ENCODE peak calls at places on chromosomes 12 and 14, in eight cellular contexts. One of them, this sample, is unnamed.

GRCh38 chr12:109758406-109759075 is 44.9 kb downstream of the FAM222A start:
- DNase-seq in IMR-90: no peak
- DNase-seq in fibroblast of lung: no peak
- DNase-seq in neuronal stem cell: no peak
- DNase-seq in mesenchymal stem cell: no peak
- DNase-seq in SK-N-SH: peak; percentile 28
- DNase-seq in endothelial cell of umbilical vein: no peak
- DNase-seq in OCI-LY7: no peak
- DNase-seq in this sample: no peak

GRCh38 chr12:1815814-1816729 is 4.3 kb upstream of the LRTM2 start:
- DNase-seq in mesenchymal stem cell: peak; percentile 60
- DNase-seq in OCI-LY7: no peak
- DNase-seq in neuronal stem cell: no peak
- DNase-seq in IMR-90: no peak
- DNase-seq in SK-N-SH: peak; percentile 43
- DNase-seq in endothelial cell of umbilical vein: no peak
- DNase-seq in fibroblast of lung: no peak
- DNase-seq in this sample: no peak

GRCh38 chr14:82011460-82011859 is 477.8 kb upstream of the SEL1L start:
- DNase-seq in OCI-LY7: no peak
- DNase-seq in endothelial cell of umbilical vein: no peak
- DNase-seq in neuronal stem cell: no peak
- DNase-seq in mesenchymal stem cell: no peak
- DNase-seq in IMR-90: no peak
- DNase-seq in SK-N-SH: no peak
- DNase-seq in fibroblast of lung: no peak
- DNase-seq in this sample: no peak

GRCh38 chr12:50515587-50515986 is 10.8 kb downstream of the DIP2B start:
- DNase-seq in mesenchymal stem cell: no peak
- DNase-seq in endothelial cell of umbilical vein: no peak
- DNase-seq in fibroblast of lung: no peak
- DNase-seq in OCI-LY7: no peak
- DNase-seq in IMR-90: no peak
- DNase-seq in SK-N-SH: no peak
- DNase-seq in neuronal stem cell: no peak
- DNase-seq in this sample: no peak

GRCh38 chr12:59737725-59738463 is 142.1 kb downstream of the SLC16A7 start:
- DNase-seq in mesenchymal stem cell: peak; percentile 20
- DNase-seq in IMR-90: peak; percentile 46
- DNase-seq in OCI-LY7: no peak
- DNase-seq in SK-N-SH: no peak
- DNase-seq in fibroblast of lung: peak; percentile 20
- DNase-seq in neuronal stem cell: no peak
- DNase-seq in endothelial cell of umbilical vein: no peak
- DNase-seq in this sample: peak; percentile 13

GRCh38 chr14:81519200-81519998 is 14.3 kb downstream of the SEL1L start:
- DNase-seq in IMR-90: no peak
- DNase-seq in endothelial cell of umbilical vein: peak; percentile 58
- DNase-seq in neuronal stem cell: no peak
- DNase-seq in mesenchymal stem cell: peak; percentile 35
- DNase-seq in OCI-LY7: no peak
- DNase-seq in fibroblast of lung: no peak
- DNase-seq in SK-N-SH: no peak
- DNase-seq in this sample: no peak

GRCh38 chr12:21659383-21659782 is 1.7 kb upstream of the LDHB start:
- DNase-seq in SK-N-SH: no peak
- DNase-seq in neuronal stem cell: no peak
- DNase-seq in mesenchymal stem cell: no peak
- DNase-seq in fibroblast of lung: no peak
- DNase-seq in OCI-LY7: peak; percentile 36
- DNase-seq in endothelial cell of umbilical vein: no peak
- DNase-seq in IMR-90: no peak
- DNase-seq in this sample: no peak

GRCh38 chr12:91810077-91810476 is 335.6 kb downstream of the BTG1 start:
- DNase-seq in OCI-LY7: no peak
- DNase-seq in mesenchymal stem cell: no peak
- DNase-seq in fibroblast of lung: no peak
- DNase-seq in endothelial cell of umbilical vein: no peak
- DNase-seq in IMR-90: no peak
- DNase-seq in SK-N-SH: no peak
- DNase-seq in neuronal stem cell: no peak
- DNase-seq in this sample: no peak

GRCh38 chr12:125403145-125403789 is 338.0 kb downstream of the AACS start:
- DNase-seq in mesenchymal stem cell: peak; percentile 14
- DNase-seq in OCI-LY7: peak; percentile 81
- DNase-seq in SK-N-SH: peak; percentile 29
- DNase-seq in fibroblast of lung: peak; percentile 15
- DNase-seq in IMR-90: peak; percentile 6
- DNase-seq in neuronal stem cell: peak; percentile 39
- DNase-seq in endothelial cell of umbilical vein: peak; percentile 24
- DNase-seq in this sample: no peak

GRCh38 chr12:119412811-119413794 is 78.6 kb downstream of the CCDC60 start:
- DNase-seq in neuronal stem cell: peak; percentile 87
- DNase-seq in SK-N-SH: peak; percentile 70
- DNase-seq in mesenchymal stem cell: peak; percentile 51
- DNase-seq in OCI-LY7: peak; percentile 47
- DNase-seq in fibroblast of lung: peak; percentile 38
- DNase-seq in IMR-90: peak; percentile 59
- DNase-seq in endothelial cell of umbilical vein: peak; percentile 68
- DNase-seq in this sample: peak; percentile 10

GRCh38 chr14:74630881-74631690 is 19.0 kb upstream of the LTBP2 start:
- DNase-seq in endothelial cell of umbilical vein: no peak
- DNase-seq in fibroblast of lung: peak; percentile 60
- DNase-seq in mesenchymal stem cell: peak; percentile 85
- DNase-seq in IMR-90: peak; percentile 69
- DNase-seq in SK-N-SH: no peak
- DNase-seq in neuronal stem cell: no peak
- DNase-seq in OCI-LY7: no peak
- DNase-seq in this sample: peak; percentile 36

GRCh38 chr12:123713398-123714301 is 1.5 kb downstream of the ATP6V0A2 start:
- DNase-seq in mesenchymal stem cell: peak; percentile 27
- DNase-seq in SK-N-SH: peak; percentile 27
- DNase-seq in endothelial cell of umbilical vein: peak; percentile 36
- DNase-seq in neuronal stem cell: no peak
- DNase-seq in fibroblast of lung: peak; percentile 21
- DNase-seq in OCI-LY7: peak; percentile 39
- DNase-seq in IMR-90: peak; percentile 10
- DNase-seq in this sample: peak; percentile 12

GRCh38 chr12:71721781-71722511 is 32.7 kb upstream of the RAB21 start:
- DNase-seq in OCI-LY7: no peak
- DNase-seq in IMR-90: no peak
- DNase-seq in endothelial cell of umbilical vein: no peak
- DNase-seq in neuronal stem cell: no peak
- DNase-seq in fibroblast of lung: no peak
- DNase-seq in SK-N-SH: no peak
- DNase-seq in mesenchymal stem cell: no peak
- DNase-seq in this sample: no peak

GRCh38 chr14:103091041-103091882 is 3.3 kb upstream of the EXOC3L4 start:
- DNase-seq in fibroblast of lung: peak; percentile 19
- DNase-seq in mesenchymal stem cell: peak; percentile 37
- DNase-seq in IMR-90: peak; percentile 47
- DNase-seq in OCI-LY7: peak; percentile 62
- DNase-seq in neuronal stem cell: peak; percentile 45
- DNase-seq in SK-N-SH: peak; percentile 94
- DNase-seq in endothelial cell of umbilical vein: no peak
- DNase-seq in this sample: no peak

GRCh38 chr14:102544745-102545460 is 35.3 kb upstream of the ANKRD9 start:
- DNase-seq in OCI-LY7: no peak
- DNase-seq in neuronal stem cell: no peak
- DNase-seq in endothelial cell of umbilical vein: no peak
- DNase-seq in mesenchymal stem cell: no peak
- DNase-seq in fibroblast of lung: no peak
- DNase-seq in SK-N-SH: peak; percentile 42
- DNase-seq in IMR-90: no peak
- DNase-seq in this sample: no peak

GRCh38 chr14:73771848-73772705 is 57.9 kb upstream of the PNMA1 start:
- DNase-seq in fibroblast of lung: peak; percentile 83
- DNase-seq in endothelial cell of umbilical vein: peak; percentile 80
- DNase-seq in neuronal stem cell: no peak
- DNase-seq in IMR-90: peak; percentile 86
- DNase-seq in OCI-LY7: peak; percentile 95
- DNase-seq in mesenchymal stem cell: peak; percentile 70
- DNase-seq in SK-N-SH: peak; percentile 79
- DNase-seq in this sample: peak; percentile 79

GRCh38 chr12:123721245-123721644 is 9.1 kb downstream of the ATP6V0A2 start:
- DNase-seq in mesenchymal stem cell: no peak
- DNase-seq in IMR-90: no peak
- DNase-seq in fibroblast of lung: no peak
- DNase-seq in neuronal stem cell: no peak
- DNase-seq in endothelial cell of umbilical vein: no peak
- DNase-seq in SK-N-SH: no peak
- DNase-seq in OCI-LY7: no peak
- DNase-seq in this sample: no peak

GRCh38 chr14:64303471-64303917 is 9.3 kb upstream of the ESR2 start:
- DNase-seq in SK-N-SH: peak; percentile 65
- DNase-seq in mesenchymal stem cell: peak; percentile 77
- DNase-seq in IMR-90: peak; percentile 68
- DNase-seq in fibroblast of lung: peak; percentile 52
- DNase-seq in endothelial cell of umbilical vein: peak; percentile 71
- DNase-seq in OCI-LY7: peak; percentile 72
- DNase-seq in neuronal stem cell: peak; percentile 61
- DNase-seq in this sample: peak; percentile 50

GRCh38 chr12:51888316-51889215 is 663 bp downstream of the ANKRD33 start:
- DNase-seq in SK-N-SH: peak; percentile 19
- DNase-seq in neuronal stem cell: no peak
- DNase-seq in fibroblast of lung: no peak
- DNase-seq in OCI-LY7: no peak
- DNase-seq in endothelial cell of umbilical vein: no peak
- DNase-seq in IMR-90: no peak
- DNase-seq in mesenchymal stem cell: no peak
- DNase-seq in this sample: no peak

GRCh38 chr12:116659771-116660481 is 77.9 kb downstream of the SPRING1 start:
- DNase-seq in SK-N-SH: peak; percentile 24
- DNase-seq in OCI-LY7: no peak
- DNase-seq in endothelial cell of umbilical vein: no peak
- DNase-seq in IMR-90: peak; percentile 49
- DNase-seq in fibroblast of lung: peak; percentile 80
- DNase-seq in neuronal stem cell: no peak
- DNase-seq in mesenchymal stem cell: no peak
- DNase-seq in this sample: peak; percentile 74

DNA sequence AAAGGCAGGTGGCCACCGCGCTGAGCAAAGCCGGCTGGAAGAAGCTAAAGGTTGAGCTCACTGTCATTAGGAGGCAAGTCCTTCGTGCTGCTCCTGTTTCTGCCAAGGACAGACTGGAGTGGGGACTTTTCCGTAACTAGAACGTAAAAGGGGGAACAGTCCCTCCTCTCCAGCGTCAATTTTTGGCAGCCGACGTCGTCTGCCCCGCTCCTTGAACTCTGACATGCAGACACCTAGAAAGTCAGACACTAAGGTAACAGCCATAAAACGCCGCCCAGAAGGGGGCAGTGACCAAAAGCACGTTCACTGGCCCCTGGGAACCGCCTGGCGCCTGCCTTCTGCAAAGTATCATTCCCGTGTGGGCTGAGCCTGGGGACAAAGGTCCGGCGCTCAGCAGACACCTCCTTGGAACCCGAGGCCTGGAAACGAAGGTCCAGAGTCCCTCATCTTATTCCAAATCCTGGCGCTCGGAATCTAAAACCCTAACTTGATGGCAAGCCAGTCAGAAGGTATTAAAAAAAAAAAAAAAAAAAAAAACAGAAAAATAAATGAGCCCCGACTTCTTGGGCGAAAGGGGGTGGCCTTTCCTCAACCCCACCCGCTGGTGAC is 1.1 kb upstream of the LRP1 start:
- DNase-seq in IMR-90: no peak
- DNase-seq in mesenchymal stem cell: peak; percentile 60
- DNase-seq in endothelial cell of umbilical vein: no peak
- DNase-seq in OCI-LY7: peak; percentile 61
- DNase-seq in fibroblast of lung: no peak
- DNase-seq in neuronal stem cell: peak; percentile 71
- DNase-seq in SK-N-SH: peak; percentile 67
- DNase-seq in this sample: no peak
- H2AFZ ChIP-seq in IMR-90: peak overlapping the region; percentile 97
- H2AFZ ChIP-seq in mesenchymal stem cell: no peak overlapping the region
- H2AFZ ChIP-seq in endothelial cell of umbilical vein: peak overlapping the region; percentile 82
- H2AFZ ChIP-seq in OCI-LY7: peak overlapping the region; percentile 89
- H2AFZ ChIP-seq in fibroblast of lung: no peak overlapping the region
- H2AFZ ChIP-seq in neuronal stem cell: peak overlapping the region; percentile 98
- H2AFZ ChIP-seq in SK-N-SH: peak overlapping the region; percentile 52
- H2AFZ ChIP-seq in this sample: peak overlapping the region; percentile 27

GRCh38 chr12:30988887-30989286 is 62.3 kb downstream of the TSPAN11 start:
- DNase-seq in endothelial cell of umbilical vein: peak; percentile 4
- DNase-seq in fibroblast of lung: no peak
- DNase-seq in SK-N-SH: no peak
- DNase-seq in mesenchymal stem cell: no peak
- DNase-seq in OCI-LY7: no peak
- DNase-seq in IMR-90: no peak
- DNase-seq in neuronal stem cell: no peak
- DNase-seq in this sample: no peak

GRCh38 chr12:30990316-30990715 is 63.8 kb downstream of the TSPAN11 start:
- DNase-seq in IMR-90: no peak
- DNase-seq in mesenchymal stem cell: no peak
- DNase-seq in OCI-LY7: no peak
- DNase-seq in endothelial cell of umbilical vein: no peak
- DNase-seq in fibroblast of lung: no peak
- DNase-seq in neuronal stem cell: no peak
- DNase-seq in SK-N-SH: no peak
- DNase-seq in this sample: no peak

GRCh38 chr12:30988086-30988485 is 61.5 kb downstream of the TSPAN11 start:
- DNase-seq in OCI-LY7: no peak
- DNase-seq in IMR-90: no peak
- DNase-seq in fibroblast of lung: no peak
- DNase-seq in SK-N-SH: no peak
- DNase-seq in neuronal stem cell: no peak
- DNase-seq in mesenchymal stem cell: no peak
- DNase-seq in endothelial cell of umbilical vein: no peak
- DNase-seq in this sample: no peak

GRCh38 chr12:30990776-30991175 is 64.2 kb downstream of the TSPAN11 start:
- DNase-seq in endothelial cell of umbilical vein: no peak
- DNase-seq in IMR-90: no peak
- DNase-seq in mesenchymal stem cell: no peak
- DNase-seq in OCI-LY7: no peak
- DNase-seq in SK-N-SH: no peak
- DNase-seq in neuronal stem cell: no peak
- DNase-seq in fibroblast of lung: no peak
- DNase-seq in this sample: no peak

GRCh38 chr12:30989754-30990153 is 63.2 kb downstream of the TSPAN11 start:
- DNase-seq in neuronal stem cell: no peak
- DNase-seq in fibroblast of lung: peak; percentile 3
- DNase-seq in mesenchymal stem cell: no peak
- DNase-seq in endothelial cell of umbilical vein: peak; percentile 8
- DNase-seq in SK-N-SH: peak; percentile 67
- DNase-seq in OCI-LY7: peak; percentile 76
- DNase-seq in IMR-90: no peak
- DNase-seq in this sample: no peak
- H2AFZ ChIP-seq in neuronal stem cell: no peak overlapping the region
- H2AFZ ChIP-seq in fibroblast of lung: no peak overlapping the region
- H2AFZ ChIP-seq in mesenchymal stem cell: no peak overlapping the region
- H2AFZ ChIP-seq in endothelial cell of umbilical vein: no peak overlapping the region
- H2AFZ ChIP-seq in SK-N-SH: no peak overlapping the region
- H2AFZ ChIP-seq in OCI-LY7: peak overlapping the region; percentile 27
- H2AFZ ChIP-seq in IMR-90: no peak overlapping the region
- H2AFZ ChIP-seq in this sample: no peak overlapping the region

GRCh38 chr14:35985504-35986218 is 159.5 kb downstream of the BRMS1L start:
- DNase-seq in IMR-90: no peak
- DNase-seq in neuronal stem cell: no peak
- DNase-seq in endothelial cell of umbilical vein: no peak
- DNase-seq in mesenchymal stem cell: peak; percentile 18
- DNase-seq in SK-N-SH: no peak
- DNase-seq in OCI-LY7: no peak
- DNase-seq in fibroblast of lung: no peak
- DNase-seq in this sample: no peak
- H2AFZ ChIP-seq in IMR-90: no peak overlapping the region
- H2AFZ ChIP-seq in neuronal stem cell: no peak overlapping the region
- H2AFZ ChIP-seq in endothelial cell of umbilical vein: no peak overlapping the region
- H2AFZ ChIP-seq in mesenchymal stem cell: no peak overlapping the region
- H2AFZ ChIP-seq in SK-N-SH: no peak overlapping the region
- H2AFZ ChIP-seq in OCI-LY7: no peak overlapping the region
- H2AFZ ChIP-seq in fibroblast of lung: no peak overlapping the region
- H2AFZ ChIP-seq in this sample: no peak overlapping the region

GRCh38 chr12:47753021-47754001 is 5.4 kb downstream of the RAPGEF3 start:
- DNase-seq in neuronal stem cell: no peak
- DNase-seq in mesenchymal stem cell: no peak
- DNase-seq in endothelial cell of umbilical vein: peak; percentile 73
- DNase-seq in IMR-90: no peak
- DNase-seq in SK-N-SH: peak; percentile 75
- DNase-seq in OCI-LY7: no peak
- DNase-seq in fibroblast of lung: no peak
- DNase-seq in this sample: no peak
- H2AFZ ChIP-seq in neuronal stem cell: peak overlapping the region; percentile 68
- H2AFZ ChIP-seq in mesenchymal stem cell: peak overlapping the region; percentile 15
- H2AFZ ChIP-seq in endothelial cell of umbilical vein: peak overlapping the region; percentile 29
- H2AFZ ChIP-seq in IMR-90: peak overlapping the region; percentile 75
- H2AFZ ChIP-seq in SK-N-SH: no peak overlapping the region
- H2AFZ ChIP-seq in OCI-LY7: no peak overlapping the region
- H2AFZ ChIP-seq in fibroblast of lung: no peak overlapping the region
- H2AFZ ChIP-seq in this sample: peak overlapping the region; percentile 57

This sample was measured in astrocyte.